ENCODE peak calls at places on chromosomes 4 and X, in eight cellular contexts. E is SJSA1; I is fibroblast of pulmonary artery; C is CD8-positive, alpha-beta T cell; M is fibroblast of mammary gland; R is CD8-positive, alpha-beta memory T cell; T is fibroblast of the aortic adventitia; W is transverse colon. K is an unnamed sample.

GRCh38 chr4:160567634-160568033 is 1464.8 kb downstream of the RAPGEF2 start:
- DNase-seq in E (no peak), I (no peak), C (no peak), M (no peak), R (no peak), T (no peak), W (no peak), K (no peak)

GRCh38 chrX:2348225-2348624 is 152.6 kb downstream of the DHRSX start:
- DNase-seq in E (peak; percentile 75), I (no peak), C (no peak), M (no peak), R (no peak), T (no peak), W (no peak), K (no peak)

GRCh38 chr4:42339935-42340406 is 57.3 kb upstream of the SHISA3 start:
- DNase-seq in E (no peak), I (peak; percentile 90), C (no peak), M (peak; percentile 49), R (no peak), T (peak; percentile 89), W (no peak), K (peak; percentile 77)

GRCh38 chr4:105399535-105400161 is 74.2 kb downstream of the PPA2 start:
- DNase-seq in E (peak; percentile 25), I (peak; percentile 85), C (no peak), M (peak; percentile 85), R (no peak), T (peak; percentile 79), W (no peak), K (peak; percentile 91)

GRCh38 chrX:135484636-135485289 is 35.7 kb upstream of the INTS6L start:
- DNase-seq in E (peak; percentile 1), I (peak; percentile 68), C (no peak), M (peak; percentile 51), R (peak; percentile 36), T (peak; percentile 74), W (no peak), K (peak; percentile 61)

GRCh38 chr4:39502034-39502658 is 25.1 kb downstream of the UGDH start:
- DNase-seq in E (no peak), I (peak; percentile 58), C (no peak), M (peak; percentile 88), R (no peak), T (peak; percentile 89), W (no peak), K (peak; percentile 94)

GRCh38 chr4:107734120-107734519 is 14.1 kb upstream of the PAPSS1 start:
- DNase-seq in E (no peak), I (no peak), C (no peak), M (peak; percentile 17), R (no peak), T (no peak), W (no peak), K (no peak)

GRCh38 chr4:180449395-180449956 is 1793.7 kb upstream of the TENM3 start:
- DNase-seq in E (peak; percentile 12), I (peak; percentile 27), C (no peak), M (no peak), R (no peak), T (no peak), W (no peak), K (no peak)

GRCh38 chr4:88649716-88650115 is 47.9 kb downstream of the NAP1L5 start:
- DNase-seq in E (no peak), I (no peak), C (no peak), M (no peak), R (no peak), T (no peak), W (no peak), K (no peak)

GRCh38 chr4:157819693-157820464 is 352.9 kb downstream of the GASK1B start:
- DNase-seq in E (no peak), I (no peak), C (no peak), M (no peak), R (no peak), T (no peak), W (no peak), K (no peak)

GRCh38 chr4:186724861-186725419 is 1.3 kb upstream of the FAT1 start:
- DNase-seq in E (no peak), I (peak; percentile 46), C (no peak), M (peak; percentile 36), R (no peak), T (peak; percentile 31), W (no peak), K (peak; percentile 55)

GRCh38 chrX:111519215-111519614 is 7.8 kb downstream of the SERTM2 start:
- DNase-seq in E (peak; percentile 2), I (peak; percentile 72), C (no peak), M (peak; percentile 23), R (no peak), T (peak; percentile 16), W (peak; percentile 9), K (peak; percentile 61)

GRCh38 chrX:49202022-49202421 is 2.0 kb upstream of the SYP start:
- DNase-seq in E (no peak), I (no peak), C (no peak), M (no peak), R (no peak), T (no peak), W (no peak), K (no peak)

GRCh38 chr4:14916554-14917304 is 85.6 kb upstream of the CPEB2 start:
- DNase-seq in E (no peak), I (peak; percentile 80), C (no peak), M (peak; percentile 80), R (no peak), T (peak; percentile 79), W (no peak), K (peak; percentile 66)

DNA sequence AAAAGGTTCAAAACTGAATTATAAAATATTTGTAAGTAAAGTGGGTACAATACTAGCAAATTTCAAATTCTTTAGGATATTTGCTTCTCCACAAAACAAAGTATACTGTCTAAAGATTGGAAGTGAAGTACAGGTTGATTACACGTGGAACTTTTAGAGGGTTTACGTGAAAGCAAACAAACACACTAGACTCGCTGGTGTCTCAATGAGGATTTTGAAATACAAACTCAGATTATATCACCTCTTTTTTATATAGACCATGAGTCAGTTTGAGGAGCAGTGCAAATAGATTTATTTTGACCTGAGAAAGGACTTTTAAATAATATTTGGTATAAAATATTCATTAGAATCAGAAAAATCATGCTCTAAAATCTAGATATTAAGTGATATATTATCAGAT is 185.0 kb downstream of the SPOCK3 start:
- DNase-seq in E (no peak), I (no peak), C (no peak), M (no peak), R (no peak), T (no peak), W (no peak), K (no peak)
- H3K4me3 ChIP-seq in E (no peak overlapping the region), I (no peak overlapping the region), C (no peak overlapping the region), M (no peak overlapping the region), R (no peak overlapping the region), T (no peak overlapping the region), W (no peak overlapping the region), K (no peak overlapping the region)

DNA sequence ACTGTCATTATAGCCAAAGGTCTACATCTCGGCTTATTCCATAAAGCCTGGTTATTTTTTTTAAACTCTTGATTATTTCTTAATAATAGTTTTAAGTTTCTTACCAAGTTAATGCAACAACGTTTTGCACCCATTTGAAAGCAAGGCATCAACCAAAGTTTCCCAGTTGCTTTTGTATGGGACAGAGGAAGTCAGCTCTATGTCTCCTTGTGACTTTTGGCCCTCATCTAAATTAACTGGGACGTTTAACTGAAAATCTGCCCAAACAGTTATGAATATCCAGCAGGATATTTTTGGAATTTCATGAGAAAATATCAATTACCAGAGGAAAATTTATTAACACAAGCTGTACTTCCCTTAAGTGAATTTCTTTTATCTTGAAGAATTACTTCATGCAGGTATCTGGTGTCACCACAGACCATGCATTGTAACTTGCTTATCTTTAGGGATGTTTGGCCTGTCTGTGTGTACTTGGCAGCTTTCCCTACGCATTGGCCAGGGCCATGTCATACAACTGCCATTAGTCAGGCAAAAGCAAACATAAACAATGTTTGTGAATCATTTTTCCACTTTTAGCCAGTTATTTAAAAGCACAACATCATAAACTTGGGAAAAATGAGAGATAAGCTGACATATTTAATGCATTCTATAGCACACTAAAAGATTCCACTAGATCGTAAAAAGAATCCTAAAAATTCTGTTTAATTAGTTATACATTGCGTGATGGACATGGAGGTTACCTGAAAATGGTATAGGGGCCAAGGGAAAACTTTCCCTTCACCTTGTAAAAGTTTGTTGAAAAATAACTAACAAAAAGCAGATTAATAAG is 101.4 kb upstream of the PDE5A start:
- DNase-seq in E (peak; percentile 88), I (peak; percentile 81), C (no peak), M (peak; percentile 87), R (no peak), T (peak; percentile 97), W (peak; percentile 73), K (peak; percentile 89)
- H3K4me3 ChIP-seq in E (no peak overlapping the region), I (no peak overlapping the region), C (no peak overlapping the region), M (no peak overlapping the region), R (no peak overlapping the region), T (no peak overlapping the region), W (no peak overlapping the region), K (no peak overlapping the region)

GRCh38 chrX:129678881-129679195 is 24.1 kb upstream of the APLN start:
- DNase-seq in E (no peak), I (no peak), C (no peak), M (no peak), R (no peak), T (no peak), W (no peak), K (no peak)
- H3K4me3 ChIP-seq in E (no peak overlapping the region), I (no peak overlapping the region), C (peak overlapping the region; percentile 58), M (no peak overlapping the region), R (peak overlapping the region; percentile 47), T (no peak overlapping the region), W (peak overlapping the region; percentile 52), K (no peak overlapping the region)

GRCh38 chr4:153781280-153781679 is 7.6 kb downstream of the SFRP2 start:
- DNase-seq in E (no peak), I (no peak), C (no peak), M (no peak), R (no peak), T (no peak), W (no peak), K (no peak)
- H3K4me3 ChIP-seq in E (no peak overlapping the region), I (no peak overlapping the region), C (no peak overlapping the region), M (no peak overlapping the region), R (no peak overlapping the region), T (no peak overlapping the region), W (no peak overlapping the region), K (no peak overlapping the region)

GRCh38 chrX:55451125-55451524 is 802 bp upstream of the MAGEH1 start:
- DNase-seq in E (no peak), I (no peak), C (no peak), M (no peak), R (no peak), T (no peak), W (no peak), K (no peak)

GRCh38 chrX:55450259-55450658 is 1.7 kb upstream of the MAGEH1 start:
- DNase-seq in E (no peak), I (peak; percentile 29), C (no peak), M (peak; percentile 28), R (no peak), T (peak; percentile 35), W (no peak), K (peak; percentile 7)

GRCh38 chrX:55451990-55452824 is at the start of gene MAGEH1:
- DNase-seq in E (peak; percentile 67), I (peak; percentile 80), C (peak; percentile 59), M (peak; percentile 74), R (peak; percentile 81), T (peak; percentile 77), W (peak; percentile 84), K (peak; percentile 72)

GRCh38 chrX:55451626-55451989 is 319 bp upstream of the MAGEH1 start:
- DNase-seq in E (no peak), I (no peak), C (no peak), M (no peak), R (no peak), T (no peak), W (no peak), K (no peak)

GRCh38 chrX:55452825-55453124 is 848 bp downstream of the MAGEH1 start:
- DNase-seq in E (no peak), I (no peak), C (no peak), M (no peak), R (no peak), T (no peak), W (no peak), K (no peak)
- H3K4me3 ChIP-seq in E (peak overlapping the region; percentile 49), I (peak overlapping the region; percentile 72), C (peak overlapping the region; percentile 86), M (peak overlapping the region; percentile 70), R (peak overlapping the region; percentile 80), T (peak overlapping the region; percentile 76), W (peak overlapping the region; percentile 68), K (peak overlapping the region; percentile 53)

GRCh38 chrX:9144643-9145290 is 110.8 kb upstream of the FAM9B start:
- DNase-seq in E (no peak), I (peak; percentile 65), C (no peak), M (peak; percentile 40), R (no peak), T (no peak), W (no peak), K (peak; percentile 48)
- H3K4me3 ChIP-seq in E (no peak overlapping the region), I (no peak overlapping the region), C (no peak overlapping the region), M (no peak overlapping the region), R (no peak overlapping the region), T (no peak overlapping the region), W (no peak overlapping the region), K (no peak overlapping the region)

K was measured in cardiac fibroblast.